ENCODE peak calls at places on chromosomes 12 and 14, in six cellular contexts. K is H4, T is dorsolateral prefrontal cortex, L is HT1080, Q is hepatic stellate cell, R is H54. V is an unnamed sample.

GRCh38 chr14:96987771-96988170 is 190.6 kb downstream of the VRK1 start:
- DNase-seq in T (no peak), R (no peak), Q (no peak), K (no peak), L (no peak), V (no peak)

GRCh38 chr12:95701275-95701674 is 89.3 kb downstream of the NTN4 start:
- DNase-seq in L (no peak), T (no peak), R (no peak), Q (no peak), K (no peak), V (no peak)

GRCh38 chr12:75996907-75997447 is 34.6 kb downstream of the PHLDA1 start:
- DNase-seq in Q (no peak), K (no peak), R (no peak), T (no peak), L (no peak), V (no peak)

GRCh38 chr14:68987653-68988036 is 8.5 kb upstream of the ACTN1 start:
- DNase-seq in L (no peak), Q (no peak), R (no peak), T (no peak), K (no peak), V (no peak)

GRCh38 chr14:50999726-51000125 is 55.4 kb upstream of the PYGL start:
- DNase-seq in K (no peak), Q (no peak), R (no peak), T (peak; percentile 77), L (peak; percentile 41), V (peak; percentile 48)

GRCh38 chr12:116332705-116333380 is 55.4 kb upstream of the MED13L start:
- DNase-seq in R (no peak), T (no peak), K (no peak), L (no peak), Q (no peak), V (no peak)

GRCh38 chr14:74636424-74637183 is 24.6 kb upstream of the LTBP2 start:
- DNase-seq in K (no peak), Q (no peak), R (no peak), T (no peak), L (no peak), V (no peak)

GRCh38 chr12:80269953-80270552 is 170.7 kb downstream of the OTOGL start:
- DNase-seq in T (no peak), K (peak; percentile 27), L (peak; percentile 54), Q (no peak), R (no peak), V (no peak)

GRCh38 chr12:122326597-122326996 is 60.3 kb upstream of the VPS33A start:
- DNase-seq in L (no peak), Q (no peak), T (no peak), K (no peak), R (no peak), V (no peak)

GRCh38 chr12:30134229-30134628 is 350.5 kb upstream of the TMTC1 start:
- DNase-seq in Q (no peak), R (no peak), K (peak; percentile 45), T (no peak), L (peak; percentile 35), V (no peak)

GRCh38 chr12:113422929-113423669 is 919 bp downstream of the SDSL start:
- DNase-seq in Q (no peak), R (no peak), L (no peak), K (no peak), T (no peak), V (no peak)

GRCh38 chr12:62654558-62655241 is 188.1 kb downstream of the MON2 start:
- DNase-seq in T (no peak), K (no peak), L (no peak), Q (no peak), R (no peak), V (no peak)

GRCh38 chr12:133129368-133130037 is 571 bp downstream of the ZNF891 start:
- DNase-seq in T (no peak), K (no peak), Q (no peak), L (peak; percentile 2), R (no peak), V (no peak)

GRCh38 chr12:14775652-14776020 is 27.6 kb downstream of the WBP11 start:
- DNase-seq in K (no peak), R (no peak), Q (peak; percentile 47), T (no peak), L (no peak), V (no peak)

GRCh38 chr12:116508145-116509121 is 50.7 kb upstream of the MAP1LC3B2 start:
- DNase-seq in T (no peak), K (no peak), L (no peak), R (no peak), Q (peak; percentile 24), V (no peak)